ENCODE peak calls at places on chromosomes 12 and 14, in seven cellular contexts. C, X, O, V, Q, G and B are unnamed samples.

GRCh38 chr12:119868992-119869391 is 8.1 kb downstream of the CIT start:
- DNase-seq in C (no peak), X (no peak), O (peak), V (no peak), Q (no peak), G (no peak), B (no peak)

GRCh38 chr12:85392508-85392907 is 112.5 kb downstream of the ALX1 start:
- DNase-seq in C (no peak), X (no peak), O (no peak), V (no peak), Q (no peak), G (no peak), B (no peak)

GRCh38 chr14:47040490-47040889 is 388.9 kb upstream of the RPL10L start:
- DNase-seq in C (no peak), X (peak), O (peak), V (no peak), Q (no peak), G (no peak), B (no peak)

GRCh38 chr12:104494816-104495158 is 38.0 kb downstream of the CHST11 start:
- DNase-seq in C (no peak), X (no peak), O (peak), V (no peak), Q (no peak), G (no peak), B (peak)

GRCh38 chr12:26339976-26340375 is 144.6 kb downstream of the SSPN start:
- DNase-seq in C (no peak), X (no peak), O (no peak), V (no peak), Q (no peak), G (no peak), B (no peak)

GRCh38 chr12:118103231-118103600 is 595 bp downstream of the VSIG10 start:
- DNase-seq in C (no peak), X (no peak), O (no peak), V (peak), Q (peak), G (no peak), B (peak)

GRCh38 chr12:98064501-98064900 is 450.9 kb upstream of the TMPO start:
- DNase-seq in C (no peak), X (no peak), O (no peak), V (no peak), Q (no peak), G (no peak), B (no peak)

GRCh38 chr12:107320031-107320928 is 226.9 kb upstream of the CRY1 start:
- DNase-seq in C (peak), X (peak), O (no peak), V (peak), Q (peak), G (peak), B (no peak)

GRCh38 chr12:16063728-16064127 is 152.6 kb downstream of the DERA start:
- DNase-seq in C (no peak), X (no peak), O (peak), V (no peak), Q (no peak), G (no peak), B (no peak)

GRCh38 chr12:25992026-25992782 is 33.7 kb downstream of the RASSF8 start:
- DNase-seq in C (no peak), X (no peak), O (no peak), V (no peak), Q (peak), G (no peak), B (no peak)

GRCh38 chr12:4320287-4320858 is 640 bp upstream of the TIGAR start:
- DNase-seq in C (no peak), X (peak), O (no peak), V (no peak), Q (no peak), G (no peak), B (no peak)

GRCh38 chr12:15427913-15428312 is 105.6 kb downstream of the PTPRO start:
- DNase-seq in C (no peak), X (no peak), O (no peak), V (no peak), Q (no peak), G (no peak), B (no peak)

GRCh38 chr14:23378612-23379220 is 1.9 kb downstream of the CMTM5 start:
- DNase-seq in C (no peak), X (no peak), O (no peak), V (no peak), Q (no peak), G (no peak), B (no peak)

GRCh38 chr12:116402163-116402939 is 124.9 kb upstream of the MED13L start:
- DNase-seq in C (no peak), X (no peak), O (no peak), V (no peak), Q (no peak), G (no peak), B (no peak)

GRCh38 chr12:52903855-52904508 is 894 bp downstream of the KRT8 start:
- DNase-seq in C (no peak), X (peak), O (peak), V (peak), Q (peak), G (peak), B (peak)

GRCh38 chr14:105700622-105701288 is 174.4 kb downstream of the TMEM121 start:
- DNase-seq in C (no peak), X (no peak), O (no peak), V (no peak), Q (no peak), G (no peak), B (peak)

GRCh38 chr14:53744846-53745245 is 211.8 kb downstream of the BMP4 start:
- DNase-seq in C (no peak), X (peak), O (no peak), V (no peak), Q (no peak), G (no peak), B (no peak)

GRCh38 chr14:90903101-90903500 is 86.9 kb upstream of the TTC7B start:
- DNase-seq in C (peak), X (peak), O (peak), V (no peak), Q (peak), G (no peak), B (peak)

GRCh38 chr14:104086661-104087461 is 1.4 kb downstream of the ASPG start:
- DNase-seq in C (no peak), X (peak), O (no peak), V (peak), Q (no peak), G (peak), B (no peak)

GRCh38 chr14:61860294-61860918 is 98.2 kb downstream of the SNAPC1 start:
- DNase-seq in C (peak), X (peak), O (peak), V (peak), Q (peak), G (peak), B (peak)

GRCh38 chr14:95713596-95714371 is at the start of gene TCL1A:
- DNase-seq in C (no peak), X (no peak), O (no peak), V (no peak), Q (no peak), G (no peak), B (peak)

GRCh38 chr14:79077096-79077495 is 906.9 kb downstream of the NRXN3 start:
- DNase-seq in C (no peak), X (no peak), O (no peak), V (no peak), Q (peak), G (no peak), B (no peak)

GRCh38 chr12:89893972-89894706 is 185.5 kb upstream of the ATP2B1 start:
- DNase-seq in C (no peak), X (no peak), O (peak), V (no peak), Q (no peak), G (no peak), B (peak)

DNA sequence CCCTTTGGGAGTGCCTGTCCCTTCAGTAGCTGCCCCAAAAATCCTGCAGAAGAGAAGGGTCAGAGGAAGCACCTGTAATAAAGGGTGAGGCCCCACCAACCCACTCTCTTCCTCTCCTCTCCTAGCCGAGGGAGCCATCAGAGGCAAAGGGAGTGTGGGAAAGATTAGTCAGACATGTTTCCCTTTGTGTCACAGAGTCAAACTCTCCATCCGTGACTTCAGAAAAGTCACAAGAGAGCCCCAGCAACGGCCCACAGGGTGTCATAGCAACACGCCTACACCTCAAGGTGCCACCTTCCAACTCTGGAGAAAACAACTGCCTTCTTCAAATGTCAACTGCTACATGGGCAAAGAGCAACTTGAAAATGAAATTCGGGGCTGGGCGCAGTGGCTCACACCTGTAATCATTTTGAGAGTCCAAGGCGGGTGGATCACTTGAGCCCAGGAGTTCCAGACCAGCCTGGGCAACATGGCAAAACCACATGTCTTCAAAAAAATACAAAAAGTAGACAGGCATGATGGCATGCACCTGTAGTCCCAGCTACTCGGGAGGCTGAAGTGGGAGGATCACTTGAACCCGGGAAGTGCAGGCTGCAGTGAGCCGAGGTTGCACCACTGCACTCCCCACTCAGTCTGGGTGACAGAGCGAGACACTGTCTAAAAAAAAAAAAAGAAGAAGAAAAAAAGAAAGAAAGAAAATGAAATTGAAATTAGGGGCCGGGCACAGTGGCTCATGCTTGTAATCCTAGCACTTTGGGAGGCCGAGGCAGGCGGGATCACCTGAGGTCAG is 17.7 kb upstream of the CD27 start:
- DNase-seq in C (peak), X (no peak), O (no peak), V (no peak), Q (no peak), G (no peak), B (peak)
- H3K4me3 ChIP-seq in C (peak), X (no peak), O (no peak), V (no peak), Q (no peak), G (no peak), B (peak)

GRCh38 chr12:131421506-131422184 is 289.2 kb upstream of the SFSWAP start:
- DNase-seq in C (no peak), X (no peak), O (no peak), V (no peak), Q (no peak), G (no peak), B (no peak)
- TF ChIP-seq CTCF in C (no peak), X (no peak), O (no peak), V (no peak), Q (no peak), G (no peak), B (no peak)

GRCh38 chr12:12070674-12071661 is at the start of gene BCL2L14:
- DNase-seq in C (no peak), X (peak), O (no peak), V (no peak), Q (peak), G (no peak), B (peak)
- H3K4me3 ChIP-seq in C (peak), X (peak), O (no peak), V (no peak), Q (no peak), G (no peak), B (peak)

GRCh38 chr12:124510301-124510970 is 57.0 kb downstream of the NCOR2 start:
- DNase-seq in C (no peak), X (no peak), O (no peak), V (peak), Q (peak), G (no peak), B (peak)
- TF ChIP-seq CTCF in C (no peak), X (peak), O (no peak), V (no peak), Q (peak), G (no peak), B (no peak)

DNA sequence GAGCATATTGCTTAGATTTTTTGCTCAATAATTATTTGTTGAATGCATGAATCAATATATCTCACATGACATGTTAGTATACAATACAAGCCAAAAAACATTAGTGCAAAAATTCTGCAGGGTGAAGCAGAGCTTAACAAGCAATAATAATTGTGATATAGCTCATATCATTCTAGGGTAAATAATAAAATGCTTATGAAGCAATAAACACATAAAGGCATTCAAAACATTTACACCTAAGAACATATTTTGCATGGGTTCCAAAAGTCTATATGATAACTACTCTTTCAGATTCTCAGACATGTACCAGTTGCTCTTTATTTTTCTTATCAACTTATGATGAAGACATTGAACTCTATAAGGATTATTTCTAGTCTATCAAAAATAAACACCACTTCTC is 886.2 kb downstream of the TRHDE start:
- DNase-seq in C (no peak), X (no peak), O (no peak), V (no peak), Q (no peak), G (no peak), B (no peak)
- H3K4me3 ChIP-seq in C (no peak), X (no peak), O (no peak), V (no peak), Q (no peak), G (no peak), B (no peak)

GRCh38 chr12:19018302-19018980 is 111.1 kb upstream of the PLEKHA5 start:
- DNase-seq in C (no peak), X (no peak), O (peak), V (no peak), Q (no peak), G (no peak), B (no peak)
- TF ChIP-seq CTCF in C (no peak), X (no peak), O (no peak), V (no peak), Q (no peak), G (no peak), B (no peak)